ENCODE peak calls at places on chromosomes 7 and 10, in eight cellular contexts. One of them, this sample, is unnamed. For H3K27me3, the result is how much of the 10 kb centered on the place peaks cover.

GRCh38 chr7:5417106-5418071 is 6.2 kb downstream of the TNRC18 start:
- DNase-seq in HL-60: no peak
- DNase-seq in GM23338: peak
- DNase-seq in HCT116: no peak
- DNase-seq in HepG2: no peak
- DNase-seq in SK-N-SH: no peak
- DNase-seq in GM12878: no peak
- DNase-seq in K562: no peak
- DNase-seq in this sample: no peak

GRCh38 chr7:54932818-54933543 is 85.8 kb upstream of the EGFR start:
- DNase-seq in HL-60: no peak
- DNase-seq in GM23338: peak
- DNase-seq in HCT116: peak
- DNase-seq in HepG2: peak
- DNase-seq in SK-N-SH: peak
- DNase-seq in GM12878: no peak
- DNase-seq in K562: no peak
- DNase-seq in this sample: no peak

GRCh38 chr10:7153750-7154149 is 257.1 kb downstream of the SFMBT2 start:
- DNase-seq in HL-60: peak
- DNase-seq in GM23338: no peak
- DNase-seq in HCT116: no peak
- DNase-seq in HepG2: no peak
- DNase-seq in SK-N-SH: no peak
- DNase-seq in GM12878: no peak
- DNase-seq in K562: no peak
- DNase-seq in this sample: no peak

GRCh38 chr10:121788717-121789116 is 139.1 kb downstream of the ATE1 start:
- DNase-seq in HL-60: no peak
- DNase-seq in GM23338: no peak
- DNase-seq in HCT116: no peak
- DNase-seq in HepG2: no peak
- DNase-seq in SK-N-SH: no peak
- DNase-seq in GM12878: no peak
- DNase-seq in K562: no peak
- DNase-seq in this sample: no peak

GRCh38 chr7:158689500-158689899 is 15.1 kb downstream of the NCAPG2 start:
- DNase-seq in HL-60: no peak
- DNase-seq in GM23338: no peak
- DNase-seq in HCT116: no peak
- DNase-seq in HepG2: no peak
- DNase-seq in SK-N-SH: no peak
- DNase-seq in GM12878: no peak
- DNase-seq in K562: no peak
- DNase-seq in this sample: no peak

GRCh38 chr7:106282852-106283251 is 1.9 kb downstream of the NAMPT start:
- DNase-seq in HL-60: no peak
- DNase-seq in GM23338: no peak
- DNase-seq in HCT116: no peak
- DNase-seq in HepG2: no peak
- DNase-seq in SK-N-SH: no peak
- DNase-seq in GM12878: no peak
- DNase-seq in K562: no peak
- DNase-seq in this sample: no peak

GRCh38 chr7:92279429-92280031 is 33.8 kb downstream of the ANKIB1 start:
- DNase-seq in HL-60: no peak
- DNase-seq in GM23338: peak
- DNase-seq in HCT116: no peak
- DNase-seq in HepG2: no peak
- DNase-seq in SK-N-SH: no peak
- DNase-seq in GM12878: no peak
- DNase-seq in K562: no peak
- DNase-seq in this sample: no peak

GRCh38 chr10:125115409-125115808 is 45.0 kb downstream of the CTBP2 start:
- DNase-seq in HL-60: no peak
- DNase-seq in GM23338: no peak
- DNase-seq in HCT116: no peak
- DNase-seq in HepG2: no peak
- DNase-seq in SK-N-SH: no peak
- DNase-seq in GM12878: no peak
- DNase-seq in K562: no peak
- DNase-seq in this sample: no peak

GRCh38 chr7:131895541-131896173 is 339.2 kb upstream of the PODXL start:
- DNase-seq in HL-60: no peak
- DNase-seq in GM23338: peak
- DNase-seq in HCT116: peak
- DNase-seq in HepG2: no peak
- DNase-seq in SK-N-SH: no peak
- DNase-seq in GM12878: no peak
- DNase-seq in K562: no peak
- DNase-seq in this sample: peak

GRCh38 chr7:80224416-80224815 is 89.8 kb downstream of the GNAI1 start:
- DNase-seq in HL-60: no peak
- DNase-seq in GM23338: no peak
- DNase-seq in HCT116: no peak
- DNase-seq in HepG2: no peak
- DNase-seq in SK-N-SH: no peak
- DNase-seq in GM12878: no peak
- DNase-seq in K562: no peak
- DNase-seq in this sample: no peak

GRCh38 chr7:29265208-29265923 is 70.8 kb downstream of the CHN2 start:
- DNase-seq in HL-60: no peak
- DNase-seq in GM23338: no peak
- DNase-seq in HCT116: no peak
- DNase-seq in HepG2: no peak
- DNase-seq in SK-N-SH: no peak
- DNase-seq in GM12878: no peak
- DNase-seq in K562: no peak
- DNase-seq in this sample: no peak

GRCh38 chr7:5375925-5376324 is 47.7 kb downstream of the TNRC18 start:
- DNase-seq in HL-60: no peak
- DNase-seq in GM23338: no peak
- DNase-seq in HCT116: no peak
- DNase-seq in HepG2: no peak
- DNase-seq in SK-N-SH: no peak
- DNase-seq in GM12878: no peak
- DNase-seq in K562: no peak
- DNase-seq in this sample: no peak

GRCh38 chr7:6579446-6579845 is 2.2 kb downstream of the ZDHHC4 start:
- DNase-seq in HL-60: peak
- DNase-seq in GM23338: peak
- DNase-seq in HCT116: no peak
- DNase-seq in HepG2: peak
- DNase-seq in SK-N-SH: no peak
- DNase-seq in GM12878: no peak
- DNase-seq in K562: peak
- DNase-seq in this sample: no peak

GRCh38 chr7:25314729-25315267 is 86.5 kb upstream of the NPVF start:
- DNase-seq in HL-60: no peak
- DNase-seq in GM23338: no peak
- DNase-seq in HCT116: no peak
- DNase-seq in HepG2: no peak
- DNase-seq in SK-N-SH: no peak
- DNase-seq in GM12878: no peak
- DNase-seq in K562: no peak
- DNase-seq in this sample: no peak

GRCh38 chr10:127916826-127917225 is 9.9 kb downstream of the PTPRE start:
- DNase-seq in HL-60: no peak
- DNase-seq in GM23338: peak
- DNase-seq in HCT116: no peak
- DNase-seq in HepG2: no peak
- DNase-seq in SK-N-SH: peak
- DNase-seq in GM12878: no peak
- DNase-seq in K562: no peak
- DNase-seq in this sample: no peak

GRCh38 chr10:1366811-1367425 is 310.7 kb downstream of the WDR37 start:
- DNase-seq in HL-60: no peak
- DNase-seq in GM23338: no peak
- DNase-seq in HCT116: no peak
- DNase-seq in HepG2: no peak
- DNase-seq in SK-N-SH: peak
- DNase-seq in GM12878: no peak
- DNase-seq in K562: no peak
- DNase-seq in this sample: no peak

GRCh38 chr7:103636153-103636552 is 190.1 kb upstream of the SLC26A5 start:
- DNase-seq in HL-60: no peak
- DNase-seq in GM23338: peak
- DNase-seq in HCT116: no peak
- DNase-seq in HepG2: no peak
- DNase-seq in SK-N-SH: no peak
- DNase-seq in GM12878: no peak
- DNase-seq in K562: no peak
- DNase-seq in this sample: no peak

GRCh38 chr10:69348824-69349541 is 67.7 kb downstream of the TACR2 start:
- DNase-seq in HL-60: peak
- DNase-seq in GM23338: no peak
- DNase-seq in HCT116: no peak
- DNase-seq in HepG2: no peak
- DNase-seq in SK-N-SH: peak
- DNase-seq in GM12878: no peak
- DNase-seq in K562: no peak
- DNase-seq in this sample: peak

GRCh38 chr7:139568813-139569490 is 45.5 kb downstream of the CLEC2L start:
- DNase-seq in HL-60: no peak
- DNase-seq in GM23338: no peak
- DNase-seq in HCT116: no peak
- DNase-seq in HepG2: no peak
- DNase-seq in SK-N-SH: no peak
- DNase-seq in GM12878: no peak
- DNase-seq in K562: no peak
- DNase-seq in this sample: no peak

GRCh38 chr7:55427800-55428199 is 62.7 kb downstream of the LANCL2 start:
- DNase-seq in HL-60: no peak
- DNase-seq in GM23338: peak
- DNase-seq in HCT116: no peak
- DNase-seq in HepG2: no peak
- DNase-seq in SK-N-SH: no peak
- DNase-seq in GM12878: no peak
- DNase-seq in K562: no peak
- DNase-seq in this sample: no peak

GRCh38 chr7:96308253-96308949 is 13.5 kb downstream of the SLC25A13 start:
- DNase-seq in HL-60: no peak
- DNase-seq in GM23338: peak
- DNase-seq in HCT116: no peak
- DNase-seq in HepG2: peak
- DNase-seq in SK-N-SH: no peak
- DNase-seq in GM12878: no peak
- DNase-seq in K562: peak
- DNase-seq in this sample: no peak

GRCh38 chr10:49629286-49629915 is 15.6 kb downstream of the CHAT start:
- DNase-seq in HL-60: no peak
- DNase-seq in GM23338: no peak
- DNase-seq in HCT116: no peak
- DNase-seq in HepG2: no peak
- DNase-seq in SK-N-SH: peak
- DNase-seq in GM12878: no peak
- DNase-seq in K562: no peak
- DNase-seq in this sample: no peak

GRCh38 chr10:3365630-3366029 is 193.0 kb upstream of the PITRM1 start:
- DNase-seq in HL-60: no peak
- DNase-seq in GM23338: no peak
- DNase-seq in HCT116: no peak
- DNase-seq in HepG2: peak
- DNase-seq in SK-N-SH: no peak
- DNase-seq in GM12878: no peak
- DNase-seq in K562: no peak
- DNase-seq in this sample: peak
- TF ChIP-seq REST in HL-60: no peak
- TF ChIP-seq REST in GM23338: no peak
- TF ChIP-seq REST in HCT116: no peak
- TF ChIP-seq REST in HepG2: no peak
- TF ChIP-seq REST in SK-N-SH: no peak
- TF ChIP-seq REST in GM12878: no peak
- TF ChIP-seq REST in K562: no peak
- TF ChIP-seq REST in this sample: no peak

DNA sequence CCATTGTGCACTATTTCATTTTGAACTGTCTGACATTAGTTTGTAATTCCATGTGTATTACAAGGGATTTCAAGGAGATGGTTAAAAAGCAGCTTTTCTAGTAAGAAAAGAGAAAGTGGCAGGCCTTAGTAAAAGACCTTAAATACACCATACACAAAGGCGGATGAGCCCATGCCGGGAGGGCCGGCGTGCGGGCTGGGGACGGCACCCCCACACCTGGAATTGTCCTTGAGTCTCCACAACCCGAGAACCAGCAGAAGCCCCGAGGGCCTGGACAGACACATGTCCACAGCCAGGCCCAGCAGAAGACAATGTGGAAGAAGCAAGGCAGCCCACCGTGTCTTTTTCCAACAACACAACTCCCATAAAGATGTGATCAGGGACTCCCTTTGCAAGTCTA is 123.7 kb upstream of the TCERG1L start:
- DNase-seq in HL-60: no peak
- DNase-seq in GM23338: no peak
- DNase-seq in HCT116: no peak
- DNase-seq in HepG2: no peak
- DNase-seq in SK-N-SH: no peak
- DNase-seq in GM12878: no peak
- DNase-seq in K562: no peak
- DNase-seq in this sample: no peak
- H3K27me3 ChIP-seq in HL-60: under half
- H3K27me3 ChIP-seq in GM23338: under half
- H3K27me3 ChIP-seq in HCT116: under half
- H3K27me3 ChIP-seq in HepG2: half or more
- H3K27me3 ChIP-seq in SK-N-SH: under half
- H3K27me3 ChIP-seq in GM12878: under half
- H3K27me3 ChIP-seq in K562: under half
- H3K27me3 ChIP-seq in this sample: under half

GRCh38 chr10:21552638-21553037 is 18.6 kb downstream of the MLLT10 start:
- DNase-seq in HL-60: no peak
- DNase-seq in GM23338: no peak
- DNase-seq in HCT116: no peak
- DNase-seq in HepG2: no peak
- DNase-seq in SK-N-SH: no peak
- DNase-seq in GM12878: no peak
- DNase-seq in K562: no peak
- DNase-seq in this sample: no peak

GRCh38 chr10:21556527-21556926 is 22.5 kb downstream of the MLLT10 start:
- DNase-seq in HL-60: no peak
- DNase-seq in GM23338: no peak
- DNase-seq in HCT116: no peak
- DNase-seq in HepG2: no peak
- DNase-seq in SK-N-SH: no peak
- DNase-seq in GM12878: no peak
- DNase-seq in K562: no peak
- DNase-seq in this sample: no peak
- TF ChIP-seq POLR2AphosphoS5 in HL-60: no peak
- TF ChIP-seq POLR2AphosphoS5 in GM23338: no peak
- TF ChIP-seq POLR2AphosphoS5 in HCT116: no peak
- TF ChIP-seq POLR2AphosphoS5 in HepG2: no peak
- TF ChIP-seq POLR2AphosphoS5 in SK-N-SH: no peak
- TF ChIP-seq POLR2AphosphoS5 in GM12878: no peak
- TF ChIP-seq POLR2AphosphoS5 in K562: no peak
- TF ChIP-seq POLR2AphosphoS5 in this sample: no peak

DNA sequence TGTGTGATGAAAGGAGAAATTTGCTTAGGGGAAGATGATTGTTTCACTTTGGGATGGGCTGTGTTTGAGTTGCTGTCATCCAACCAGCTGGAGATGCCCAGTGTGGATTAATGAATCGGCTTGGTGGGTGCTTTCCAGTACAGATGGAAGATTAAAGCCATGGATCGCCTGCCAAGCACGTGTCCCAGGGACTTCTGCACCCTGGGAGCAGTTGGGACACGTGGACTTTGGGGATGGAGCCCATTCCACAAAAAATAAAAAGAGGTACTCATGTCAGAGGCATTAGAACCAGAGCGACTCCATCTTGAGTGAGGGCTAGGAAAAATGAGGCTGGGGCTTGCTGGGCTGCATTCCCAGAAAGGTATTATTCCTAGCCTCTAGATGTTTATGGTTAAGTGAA is 29.3 kb upstream of the PRLHR start:
- DNase-seq in HL-60: no peak
- DNase-seq in GM23338: no peak
- DNase-seq in HCT116: no peak
- DNase-seq in HepG2: no peak
- DNase-seq in SK-N-SH: no peak
- DNase-seq in GM12878: no peak
- DNase-seq in K562: no peak
- DNase-seq in this sample: no peak
- TF ChIP-seq REST in HL-60: no peak
- TF ChIP-seq REST in GM23338: no peak
- TF ChIP-seq REST in HCT116: no peak
- TF ChIP-seq REST in HepG2: no peak
- TF ChIP-seq REST in SK-N-SH: no peak
- TF ChIP-seq REST in GM12878: no peak
- TF ChIP-seq REST in K562: no peak
- TF ChIP-seq REST in this sample: no peak